ENCODE peak calls at places on chromosomes 11 and 22, in seven cellular contexts. One of them, this sample, is unnamed.

GRCh38 chr11:27847496-27847895 is 147.2 kb upstream of the BDNF start:
- DNase-seq in hepatocyte: no peak
- DNase-seq in heart right ventricle: no peak
- DNase-seq in lower lobe of right lung: no peak
- DNase-seq in psoas muscle: no peak
- DNase-seq in esophagus squamous epithelium: no peak
- DNase-seq in fibroblast of lung: peak
- DNase-seq in this sample: no peak

GRCh38 chr22:19663821-19664325 is 50.4 kb upstream of the SEPTIN5 start:
- DNase-seq in hepatocyte: no peak
- DNase-seq in heart right ventricle: peak
- DNase-seq in lower lobe of right lung: no peak
- DNase-seq in psoas muscle: peak
- DNase-seq in esophagus squamous epithelium: no peak
- DNase-seq in fibroblast of lung: peak
- DNase-seq in this sample: peak

GRCh38 chr11:89477175-89477574 is 14.0 kb downstream of the NOX4 start:
- DNase-seq in hepatocyte: peak
- DNase-seq in heart right ventricle: no peak
- DNase-seq in lower lobe of right lung: no peak
- DNase-seq in psoas muscle: no peak
- DNase-seq in esophagus squamous epithelium: no peak
- DNase-seq in fibroblast of lung: no peak
- DNase-seq in this sample: no peak

GRCh38 chr22:48485144-48486135 is 1342.2 kb downstream of the BRD1 start:
- DNase-seq in hepatocyte: no peak
- DNase-seq in heart right ventricle: no peak
- DNase-seq in lower lobe of right lung: no peak
- DNase-seq in psoas muscle: no peak
- DNase-seq in esophagus squamous epithelium: no peak
- DNase-seq in fibroblast of lung: no peak
- DNase-seq in this sample: peak

GRCh38 chr11:88174627-88175003 is 628 bp downstream of the RAB38 start:
- DNase-seq in hepatocyte: peak
- DNase-seq in heart right ventricle: peak
- DNase-seq in lower lobe of right lung: peak
- DNase-seq in psoas muscle: peak
- DNase-seq in esophagus squamous epithelium: no peak
- DNase-seq in fibroblast of lung: peak
- DNase-seq in this sample: peak

GRCh38 chr11:123461164-123461563 is 31.1 kb downstream of the GRAMD1B start:
- DNase-seq in hepatocyte: no peak
- DNase-seq in heart right ventricle: peak
- DNase-seq in lower lobe of right lung: no peak
- DNase-seq in psoas muscle: peak
- DNase-seq in esophagus squamous epithelium: no peak
- DNase-seq in fibroblast of lung: no peak
- DNase-seq in this sample: no peak

GRCh38 chr11:70568504-70569172 is 170.3 kb downstream of the CTTN start:
- DNase-seq in hepatocyte: peak
- DNase-seq in heart right ventricle: peak
- DNase-seq in lower lobe of right lung: peak
- DNase-seq in psoas muscle: peak
- DNase-seq in esophagus squamous epithelium: no peak
- DNase-seq in fibroblast of lung: peak
- DNase-seq in this sample: peak

GRCh38 chr11:64409707-64410395 is 50.9 kb downstream of the RPS6KA4 start:
- DNase-seq in hepatocyte: peak
- DNase-seq in heart right ventricle: no peak
- DNase-seq in lower lobe of right lung: no peak
- DNase-seq in psoas muscle: no peak
- DNase-seq in esophagus squamous epithelium: no peak
- DNase-seq in fibroblast of lung: peak
- DNase-seq in this sample: no peak

GRCh38 chr11:44274404-44274803 is 35.5 kb downstream of the ALX4 start:
- DNase-seq in hepatocyte: no peak
- DNase-seq in heart right ventricle: no peak
- DNase-seq in lower lobe of right lung: no peak
- DNase-seq in psoas muscle: no peak
- DNase-seq in esophagus squamous epithelium: no peak
- DNase-seq in fibroblast of lung: no peak
- DNase-seq in this sample: no peak

GRCh38 chr11:31236052-31236652 is 133.4 kb downstream of the DCDC1 start:
- DNase-seq in hepatocyte: no peak
- DNase-seq in heart right ventricle: no peak
- DNase-seq in lower lobe of right lung: no peak
- DNase-seq in psoas muscle: no peak
- DNase-seq in esophagus squamous epithelium: no peak
- DNase-seq in fibroblast of lung: peak
- DNase-seq in this sample: no peak

GRCh38 chr11:77081976-77082836 is 15.4 kb downstream of the CAPN5 start:
- DNase-seq in hepatocyte: no peak
- DNase-seq in heart right ventricle: no peak
- DNase-seq in lower lobe of right lung: peak
- DNase-seq in psoas muscle: peak
- DNase-seq in esophagus squamous epithelium: no peak
- DNase-seq in fibroblast of lung: no peak
- DNase-seq in this sample: peak

GRCh38 chr22:49883294-49883640 is 29.6 kb downstream of the ZBED4 start:
- DNase-seq in hepatocyte: no peak
- DNase-seq in heart right ventricle: no peak
- DNase-seq in lower lobe of right lung: no peak
- DNase-seq in psoas muscle: no peak
- DNase-seq in esophagus squamous epithelium: no peak
- DNase-seq in fibroblast of lung: peak
- DNase-seq in this sample: no peak

GRCh38 chr11:59666969-59667368 is 1.9 kb downstream of the PATL1 start:
- DNase-seq in hepatocyte: no peak
- DNase-seq in heart right ventricle: no peak
- DNase-seq in lower lobe of right lung: no peak
- DNase-seq in psoas muscle: no peak
- DNase-seq in esophagus squamous epithelium: no peak
- DNase-seq in fibroblast of lung: no peak
- DNase-seq in this sample: no peak

GRCh38 chr22:19811811-19812771 is 42.6 kb downstream of the GNB1L start:
- DNase-seq in hepatocyte: peak
- DNase-seq in heart right ventricle: peak
- DNase-seq in lower lobe of right lung: peak
- DNase-seq in psoas muscle: no peak
- DNase-seq in esophagus squamous epithelium: no peak
- DNase-seq in fibroblast of lung: no peak
- DNase-seq in this sample: peak

GRCh38 chr11:96116341-96116740 is 192.4 kb upstream of the MTMR2 start:
- DNase-seq in hepatocyte: no peak
- DNase-seq in heart right ventricle: no peak
- DNase-seq in lower lobe of right lung: no peak
- DNase-seq in psoas muscle: no peak
- DNase-seq in esophagus squamous epithelium: no peak
- DNase-seq in fibroblast of lung: no peak
- DNase-seq in this sample: no peak

GRCh38 chr11:66592457-66593302 is at the start of the genes CCDC87 and CCS:
- DNase-seq in hepatocyte: peak
- DNase-seq in heart right ventricle: peak
- DNase-seq in lower lobe of right lung: peak
- DNase-seq in psoas muscle: peak
- DNase-seq in esophagus squamous epithelium: peak
- DNase-seq in fibroblast of lung: peak
- DNase-seq in this sample: peak
- TF ChIP-seq CTCF in hepatocyte: peak
- TF ChIP-seq CTCF in heart right ventricle: peak
- TF ChIP-seq CTCF in lower lobe of right lung: peak
- TF ChIP-seq CTCF in psoas muscle: peak
- TF ChIP-seq CTCF in esophagus squamous epithelium: peak
- TF ChIP-seq CTCF in fibroblast of lung: peak
- TF ChIP-seq CTCF in this sample: peak

GRCh38 chr11:85643255-85643654 is 4.5 kb upstream of the TMEM126A start:
- DNase-seq in hepatocyte: peak
- DNase-seq in heart right ventricle: peak
- DNase-seq in lower lobe of right lung: no peak
- DNase-seq in psoas muscle: no peak
- DNase-seq in esophagus squamous epithelium: no peak
- DNase-seq in fibroblast of lung: no peak
- DNase-seq in this sample: no peak

GRCh38 chr11:85651118-85651517 is 3.4 kb downstream of the TMEM126A start:
- DNase-seq in hepatocyte: no peak
- DNase-seq in heart right ventricle: no peak
- DNase-seq in lower lobe of right lung: no peak
- DNase-seq in psoas muscle: no peak
- DNase-seq in esophagus squamous epithelium: no peak
- DNase-seq in fibroblast of lung: no peak
- DNase-seq in this sample: no peak

GRCh38 chr11:85653048-85653447 is 5.3 kb downstream of the TMEM126A start:
- DNase-seq in hepatocyte: no peak
- DNase-seq in heart right ventricle: no peak
- DNase-seq in lower lobe of right lung: no peak
- DNase-seq in psoas muscle: no peak
- DNase-seq in esophagus squamous epithelium: no peak
- DNase-seq in fibroblast of lung: no peak
- DNase-seq in this sample: no peak

GRCh38 chr11:85647078-85647477 is 689 bp upstream of the TMEM126A start:
- DNase-seq in hepatocyte: peak
- DNase-seq in heart right ventricle: no peak
- DNase-seq in lower lobe of right lung: no peak
- DNase-seq in psoas muscle: no peak
- DNase-seq in esophagus squamous epithelium: no peak
- DNase-seq in fibroblast of lung: no peak
- DNase-seq in this sample: no peak

DNA sequence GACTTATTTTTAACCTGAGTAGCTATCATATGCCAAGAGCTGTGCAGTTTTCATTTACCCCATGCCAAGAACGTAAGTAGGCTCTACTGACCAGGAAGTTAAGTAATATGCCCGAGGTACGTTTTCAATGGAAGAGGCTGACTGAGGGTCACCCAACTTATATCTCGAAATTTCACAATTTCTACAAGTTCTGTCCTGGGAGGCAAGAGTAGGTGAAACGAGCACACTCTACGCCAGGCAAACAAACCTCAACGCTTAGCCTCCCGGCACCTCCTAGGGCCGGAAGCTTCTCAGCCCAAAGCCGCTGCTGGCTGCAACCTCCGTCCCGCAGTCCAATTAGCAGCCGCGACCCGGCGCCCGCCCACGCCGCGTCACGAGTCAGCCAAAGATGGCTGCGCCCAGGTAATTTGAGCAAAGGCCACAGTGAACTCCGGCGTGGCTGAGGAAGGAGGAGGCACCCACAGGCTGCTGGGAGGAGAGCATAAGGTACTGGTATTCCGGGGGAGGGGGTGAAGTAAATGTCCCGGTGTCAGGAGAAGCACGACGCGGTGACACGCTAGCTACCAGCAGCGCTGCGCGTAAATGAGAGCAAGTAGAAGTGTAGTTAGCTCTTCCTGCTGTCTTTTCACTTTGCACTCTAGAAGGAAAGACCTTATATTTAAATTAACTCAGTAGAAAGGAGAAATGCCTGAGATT is at the start of gene TMEM126A:
- DNase-seq in hepatocyte: peak
- DNase-seq in heart right ventricle: peak
- DNase-seq in lower lobe of right lung: peak
- DNase-seq in psoas muscle: peak
- DNase-seq in esophagus squamous epithelium: peak
- DNase-seq in fibroblast of lung: peak
- DNase-seq in this sample: peak
- H3K27ac ChIP-seq in hepatocyte: peak
- H3K27ac ChIP-seq in heart right ventricle: no peak
- H3K27ac ChIP-seq in lower lobe of right lung: peak
- H3K27ac ChIP-seq in psoas muscle: peak
- H3K27ac ChIP-seq in esophagus squamous epithelium: peak
- H3K27ac ChIP-seq in fibroblast of lung: peak
- H3K27ac ChIP-seq in this sample: peak

DNA sequence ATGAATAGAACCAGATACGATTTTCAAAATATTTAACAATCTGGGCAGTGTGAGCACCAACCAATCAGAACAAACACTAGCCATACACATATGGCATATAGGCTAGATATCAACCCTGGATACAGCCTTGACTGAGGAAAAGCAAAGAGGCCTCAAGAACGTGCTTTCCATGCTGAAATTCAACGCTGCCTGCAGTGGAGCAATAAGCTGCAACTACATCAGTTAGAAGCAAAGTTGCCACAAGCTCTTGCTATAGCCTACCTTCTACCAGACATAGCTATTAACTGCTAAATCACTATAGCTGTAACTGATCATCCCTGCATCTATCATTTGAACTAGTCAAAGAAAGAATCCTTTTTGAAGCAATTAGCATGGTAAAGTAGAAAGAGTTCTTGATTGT is 42.5 kb downstream of the DENND5A start:
- DNase-seq in hepatocyte: no peak
- DNase-seq in heart right ventricle: no peak
- DNase-seq in lower lobe of right lung: no peak
- DNase-seq in psoas muscle: no peak
- DNase-seq in esophagus squamous epithelium: no peak
- DNase-seq in fibroblast of lung: no peak
- DNase-seq in this sample: no peak
- TF ChIP-seq CTCF in hepatocyte: no peak
- TF ChIP-seq CTCF in heart right ventricle: no peak
- TF ChIP-seq CTCF in lower lobe of right lung: no peak
- TF ChIP-seq CTCF in psoas muscle: no peak
- TF ChIP-seq CTCF in esophagus squamous epithelium: no peak
- TF ChIP-seq CTCF in fibroblast of lung: no peak
- TF ChIP-seq CTCF in this sample: no peak

GRCh38 chr11:114064216-114064615 is 4.7 kb downstream of the ZBTB16 start:
- DNase-seq in hepatocyte: no peak
- DNase-seq in heart right ventricle: no peak
- DNase-seq in lower lobe of right lung: no peak
- DNase-seq in psoas muscle: peak
- DNase-seq in esophagus squamous epithelium: no peak
- DNase-seq in fibroblast of lung: no peak
- DNase-seq in this sample: no peak

GRCh38 chr11:114063829-114064201 is 4.3 kb downstream of the ZBTB16 start:
- DNase-seq in hepatocyte: no peak
- DNase-seq in heart right ventricle: no peak
- DNase-seq in lower lobe of right lung: no peak
- DNase-seq in psoas muscle: no peak
- DNase-seq in esophagus squamous epithelium: no peak
- DNase-seq in fibroblast of lung: no peak
- DNase-seq in this sample: no peak

GRCh38 chr11:114063149-114063828 is 3.8 kb downstream of the ZBTB16 start:
- DNase-seq in hepatocyte: no peak
- DNase-seq in heart right ventricle: peak
- DNase-seq in lower lobe of right lung: no peak
- DNase-seq in psoas muscle: peak
- DNase-seq in esophagus squamous epithelium: no peak
- DNase-seq in fibroblast of lung: no peak
- DNase-seq in this sample: no peak

GRCh38 chr11:114066046-114066648 is 6.6 kb downstream of the ZBTB16 start:
- DNase-seq in hepatocyte: no peak
- DNase-seq in heart right ventricle: no peak
- DNase-seq in lower lobe of right lung: no peak
- DNase-seq in psoas muscle: no peak
- DNase-seq in esophagus squamous epithelium: no peak
- DNase-seq in fibroblast of lung: no peak
- DNase-seq in this sample: no peak

DNA sequence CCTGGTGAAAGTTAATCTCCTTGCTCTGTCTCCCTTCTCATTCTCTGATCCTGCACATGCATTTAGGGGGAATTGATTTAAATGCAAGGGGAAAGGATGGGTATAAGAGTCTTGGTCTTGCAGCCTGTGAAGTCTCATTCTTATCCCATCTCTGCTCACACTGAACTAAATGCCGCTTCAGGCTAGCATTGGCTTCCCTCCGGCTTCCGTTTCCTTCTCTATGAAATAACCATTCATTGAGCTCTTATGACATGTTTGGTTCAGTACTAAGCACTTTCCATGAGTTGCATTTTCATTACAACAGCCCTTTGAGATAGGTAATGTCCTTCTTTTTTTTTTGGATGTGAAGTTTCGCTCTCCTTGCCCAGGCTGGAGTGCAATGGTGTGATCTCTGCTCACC is 5.6 kb downstream of the ZBTB16 start:
- DNase-seq in hepatocyte: no peak
- DNase-seq in heart right ventricle: no peak
- DNase-seq in lower lobe of right lung: no peak
- DNase-seq in psoas muscle: no peak
- DNase-seq in esophagus squamous epithelium: no peak
- DNase-seq in fibroblast of lung: no peak
- DNase-seq in this sample: no peak
- H3K27ac ChIP-seq in hepatocyte: no peak
- H3K27ac ChIP-seq in heart right ventricle: no peak
- H3K27ac ChIP-seq in lower lobe of right lung: peak
- H3K27ac ChIP-seq in psoas muscle: peak
- H3K27ac ChIP-seq in esophagus squamous epithelium: no peak
- H3K27ac ChIP-seq in fibroblast of lung: no peak
- H3K27ac ChIP-seq in this sample: no peak